ENCODE peak calls at places on chromosomes 6 and 20, in five cellular contexts. One of them, this sample, is unnamed.

GRCh38 chr20:1619861-1620444 is at the start of gene SIRPB1:
- DNase-seq in cardiac fibroblast: no peak
- DNase-seq in cardiac muscle cell: no peak
- DNase-seq in endothelial cell: no peak
- DNase-seq in body of pancreas: no peak
- DNase-seq in this sample: peak; percentile 41

GRCh38 chr6:124269733-124270132 is 466.1 kb downstream of the NKAIN2 start:
- DNase-seq in cardiac fibroblast: no peak
- DNase-seq in cardiac muscle cell: no peak
- DNase-seq in endothelial cell: no peak
- DNase-seq in body of pancreas: no peak
- DNase-seq in this sample: no peak

GRCh38 chr6:134035823-134036296 is 16.6 kb downstream of the SLC2A12 start:
- DNase-seq in cardiac fibroblast: peak; percentile 57
- DNase-seq in cardiac muscle cell: peak; percentile 65
- DNase-seq in endothelial cell: no peak
- DNase-seq in body of pancreas: peak; percentile 25
- DNase-seq in this sample: peak; percentile 22

GRCh38 chr20:9974324-9974723 is 60.5 kb upstream of the ANKEF1 start:
- DNase-seq in cardiac fibroblast: no peak
- DNase-seq in cardiac muscle cell: no peak
- DNase-seq in endothelial cell: no peak
- DNase-seq in body of pancreas: no peak
- DNase-seq in this sample: no peak

GRCh38 chr6:105992315-105992961 is 93.7 kb upstream of the PRDM1 start:
- DNase-seq in cardiac fibroblast: peak; percentile 74
- DNase-seq in cardiac muscle cell: peak; percentile 77
- DNase-seq in endothelial cell: peak; percentile 82
- DNase-seq in body of pancreas: peak; percentile 87
- DNase-seq in this sample: peak; percentile 88

GRCh38 chr20:13771853-13772453 is 12.8 kb downstream of the ESF1 start:
- DNase-seq in cardiac fibroblast: peak; percentile 48
- DNase-seq in cardiac muscle cell: peak; percentile 41
- DNase-seq in endothelial cell: no peak
- DNase-seq in body of pancreas: no peak
- DNase-seq in this sample: no peak

GRCh38 chr6:135146160-135146920 is 34.8 kb upstream of the MYB start:
- DNase-seq in cardiac fibroblast: peak; percentile 32
- DNase-seq in cardiac muscle cell: no peak
- DNase-seq in endothelial cell: no peak
- DNase-seq in body of pancreas: no peak
- DNase-seq in this sample: no peak

GRCh38 chr6:125014157-125014957 is 52.1 kb downstream of the RNF217 start:
- DNase-seq in cardiac fibroblast: peak; percentile 81
- DNase-seq in cardiac muscle cell: peak; percentile 86
- DNase-seq in endothelial cell: no peak
- DNase-seq in body of pancreas: no peak
- DNase-seq in this sample: no peak

GRCh38 chr6:14743465-14744211 is 502.2 kb upstream of the JARID2 start:
- DNase-seq in cardiac fibroblast: peak; percentile 99
- DNase-seq in cardiac muscle cell: peak; percentile 90
- DNase-seq in endothelial cell: no peak
- DNase-seq in body of pancreas: no peak
- DNase-seq in this sample: peak; percentile 91

GRCh38 chr6:3813150-3813780 is 35.9 kb upstream of the FAM50B start:
- DNase-seq in cardiac fibroblast: peak; percentile 63
- DNase-seq in cardiac muscle cell: peak; percentile 44
- DNase-seq in endothelial cell: peak; percentile 54
- DNase-seq in body of pancreas: no peak
- DNase-seq in this sample: peak; percentile 7

GRCh38 chr20:63642518-63643247 is 10.5 kb downstream of the STMN3 start:
- DNase-seq in cardiac fibroblast: no peak
- DNase-seq in cardiac muscle cell: no peak
- DNase-seq in endothelial cell: no peak
- DNase-seq in body of pancreas: peak; percentile 34
- DNase-seq in this sample: no peak

GRCh38 chr20:17967595-17968365 is 814 bp downstream of the SNX5 start:
- DNase-seq in cardiac fibroblast: peak; percentile 47
- DNase-seq in cardiac muscle cell: peak; percentile 63
- DNase-seq in endothelial cell: no peak
- DNase-seq in body of pancreas: no peak
- DNase-seq in this sample: no peak

GRCh38 chr6:39402239-39402751 is 79.8 kb upstream of the KCNK16 start:
- DNase-seq in cardiac fibroblast: no peak
- DNase-seq in cardiac muscle cell: no peak
- DNase-seq in endothelial cell: no peak
- DNase-seq in body of pancreas: no peak
- DNase-seq in this sample: no peak

GRCh38 chr6:42010185-42010872 is 40.0 kb upstream of the TAF8 start:
- DNase-seq in cardiac fibroblast: peak; percentile 9
- DNase-seq in cardiac muscle cell: peak; percentile 30
- DNase-seq in endothelial cell: peak; percentile 9
- DNase-seq in body of pancreas: no peak
- DNase-seq in this sample: peak; percentile 68

GRCh38 chr20:42530855-42531674 is 658.6 kb downstream of the PTPRT start:
- DNase-seq in cardiac fibroblast: peak; percentile 6
- DNase-seq in cardiac muscle cell: peak; percentile 24
- DNase-seq in endothelial cell: no peak
- DNase-seq in body of pancreas: peak; percentile 17
- DNase-seq in this sample: peak; percentile 8

GRCh38 chr6:135722679-135723078 is 128.8 kb upstream of the PDE7B start:
- DNase-seq in cardiac fibroblast: peak; percentile 86
- DNase-seq in cardiac muscle cell: peak; percentile 71
- DNase-seq in endothelial cell: no peak
- DNase-seq in body of pancreas: no peak
- DNase-seq in this sample: peak; percentile 57

GRCh38 chr6:126337323-126337722 is 2.6 kb upstream of the CENPW start:
- DNase-seq in cardiac fibroblast: peak; percentile 89
- DNase-seq in cardiac muscle cell: peak; percentile 89
- DNase-seq in endothelial cell: no peak
- DNase-seq in body of pancreas: no peak
- DNase-seq in this sample: no peak

GRCh38 chr6:114281496-114281895 is 61.3 kb downstream of the HS3ST5 start:
- DNase-seq in cardiac fibroblast: no peak
- DNase-seq in cardiac muscle cell: no peak
- DNase-seq in endothelial cell: no peak
- DNase-seq in body of pancreas: no peak
- DNase-seq in this sample: no peak

GRCh38 chr20:4375881-4376280 is 345.8 kb upstream of the PRND start:
- DNase-seq in cardiac fibroblast: peak; percentile 5
- DNase-seq in cardiac muscle cell: peak; percentile 48
- DNase-seq in endothelial cell: no peak
- DNase-seq in body of pancreas: no peak
- DNase-seq in this sample: no peak

GRCh38 chr6:43973351-43973750 is 153.9 kb downstream of the MRPL14 start:
- DNase-seq in cardiac fibroblast: no peak
- DNase-seq in cardiac muscle cell: no peak
- DNase-seq in endothelial cell: no peak
- DNase-seq in body of pancreas: peak; percentile 79
- DNase-seq in this sample: no peak

GRCh38 chr20:48722737-48723191 is 105.0 kb downstream of the PREX1 start:
- DNase-seq in cardiac fibroblast: peak; percentile 69
- DNase-seq in cardiac muscle cell: peak; percentile 84
- DNase-seq in endothelial cell: no peak
- DNase-seq in body of pancreas: no peak
- DNase-seq in this sample: peak; percentile 60

GRCh38 chr6:158170656-158171081 is 2.5 kb downstream of the GTF2H5 start:
- DNase-seq in cardiac fibroblast: peak; percentile 92
- DNase-seq in cardiac muscle cell: peak; percentile 84
- DNase-seq in endothelial cell: no peak
- DNase-seq in body of pancreas: no peak
- DNase-seq in this sample: no peak

GRCh38 chr6:40672118-40672517 is 85.0 kb upstream of the LRFN2 start:
- DNase-seq in cardiac fibroblast: no peak
- DNase-seq in cardiac muscle cell: no peak
- DNase-seq in endothelial cell: no peak
- DNase-seq in body of pancreas: no peak
- DNase-seq in this sample: no peak

GRCh38 chr6:87826376-87826775 is 124.3 kb upstream of the AKIRIN2 start:
- DNase-seq in cardiac fibroblast: no peak
- DNase-seq in cardiac muscle cell: no peak
- DNase-seq in endothelial cell: no peak
- DNase-seq in body of pancreas: no peak
- DNase-seq in this sample: no peak

GRCh38 chr6:97586344-97586743 is 303.3 kb upstream of the MMS22L start:
- DNase-seq in cardiac fibroblast: peak; percentile 51
- DNase-seq in cardiac muscle cell: no peak
- DNase-seq in endothelial cell: peak; percentile 8
- DNase-seq in body of pancreas: no peak
- DNase-seq in this sample: no peak

GRCh38 chr6:16822975-16823374 is 61.7 kb upstream of the ATXN1 start:
- DNase-seq in cardiac fibroblast: no peak
- DNase-seq in cardiac muscle cell: no peak
- DNase-seq in endothelial cell: no peak
- DNase-seq in body of pancreas: no peak
- DNase-seq in this sample: no peak

GRCh38 chr6:152124432-152125074 is 317.1 kb downstream of the ESR1 start:
- DNase-seq in cardiac fibroblast: peak; percentile 84
- DNase-seq in cardiac muscle cell: peak; percentile 77
- DNase-seq in endothelial cell: no peak
- DNase-seq in body of pancreas: no peak
- DNase-seq in this sample: no peak

GRCh38 chr20:32327087-32327681 is 30.9 kb upstream of the ASXL1 start:
- DNase-seq in cardiac fibroblast: peak; percentile 91
- DNase-seq in cardiac muscle cell: peak; percentile 85
- DNase-seq in endothelial cell: no peak
- DNase-seq in body of pancreas: no peak
- DNase-seq in this sample: no peak

GRCh38 chr6:32558426-32559057 is 28.5 kb upstream of the HLA-DRB5 start:
- DNase-seq in cardiac fibroblast: no peak
- DNase-seq in cardiac muscle cell: no peak
- DNase-seq in endothelial cell: no peak
- DNase-seq in body of pancreas: no peak
- DNase-seq in this sample: no peak
- TF ChIP-seq CTCF in cardiac fibroblast: no peak
- TF ChIP-seq CTCF in cardiac muscle cell: no peak
- TF ChIP-seq CTCF in endothelial cell: no peak
- TF ChIP-seq CTCF in body of pancreas: no peak
- TF ChIP-seq CTCF in this sample: no peak

GRCh38 chr20:53208110-53208908 is 236.2 kb downstream of the TSHZ2 start:
- DNase-seq in cardiac fibroblast: no peak
- DNase-seq in cardiac muscle cell: no peak
- DNase-seq in endothelial cell: peak; percentile 57
- DNase-seq in body of pancreas: no peak
- DNase-seq in this sample: peak; percentile 58
- TF ChIP-seq CTCF in cardiac fibroblast: no peak
- TF ChIP-seq CTCF in cardiac muscle cell: no peak
- TF ChIP-seq CTCF in endothelial cell: peak; percentile 55
- TF ChIP-seq CTCF in body of pancreas: no peak
- TF ChIP-seq CTCF in this sample: peak; percentile 30

GRCh38 chr6:170296746-170297576 is 6.1 kb upstream of the DLL1 start:
- DNase-seq in cardiac fibroblast: no peak
- DNase-seq in cardiac muscle cell: no peak
- DNase-seq in endothelial cell: no peak
- DNase-seq in body of pancreas: no peak
- DNase-seq in this sample: peak; percentile 15
- TF ChIP-seq CTCF in cardiac fibroblast: no peak
- TF ChIP-seq CTCF in cardiac muscle cell: no peak
- TF ChIP-seq CTCF in endothelial cell: no peak
- TF ChIP-seq CTCF in body of pancreas: no peak
- TF ChIP-seq CTCF in this sample: no peak

DNA sequence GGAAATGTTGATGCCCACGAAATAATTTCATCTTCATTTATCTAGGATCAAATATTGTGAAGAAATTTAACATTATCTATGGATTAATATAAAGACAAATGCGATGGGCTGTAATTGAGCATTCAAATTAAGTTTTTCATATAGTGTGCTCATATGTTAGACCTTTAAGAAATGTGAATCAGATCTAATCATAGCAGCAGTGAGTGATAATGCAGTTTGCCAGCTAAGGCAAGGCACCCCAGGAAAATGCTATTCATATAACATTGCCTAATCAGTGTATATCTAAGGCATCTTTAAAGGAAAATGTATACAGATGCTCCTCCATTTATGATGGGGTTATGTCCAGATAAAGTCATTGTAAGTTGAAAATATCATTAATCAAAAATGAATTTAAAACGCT is 135.2 kb downstream of the KCNQ5 start:
- DNase-seq in cardiac fibroblast: no peak
- DNase-seq in cardiac muscle cell: no peak
- DNase-seq in endothelial cell: no peak
- DNase-seq in body of pancreas: no peak
- DNase-seq in this sample: no peak
- TF ChIP-seq CTCF in cardiac fibroblast: no peak
- TF ChIP-seq CTCF in cardiac muscle cell: no peak
- TF ChIP-seq CTCF in endothelial cell: no peak
- TF ChIP-seq CTCF in body of pancreas: no peak
- TF ChIP-seq CTCF in this sample: no peak